ENCODE peak calls at places on chromosome 20, in five cellular contexts. T, C, B, F and K are unnamed samples. For H3K36me3 and H3K4me1, the result is how much of the 10 kb centered on the place peaks cover.

GRCh38 chr20:38920851-38921250 is 5.4 kb upstream of the FAM83D start:
- DNase-seq in T (no peak), C (no peak), B (no peak), F (no peak), K (no peak)

GRCh38 chr20:38771621-38772020 is 23.4 kb downstream of the ACTR5 start:
- DNase-seq in T (no peak), C (no peak), B (no peak), F (no peak), K (no peak)

GRCh38 chr20:13220194-13220856 is 749 bp upstream of the ISM1 start:
- DNase-seq in T (peak), C (no peak), B (peak), F (peak), K (no peak)

GRCh38 chr20:23646106-23646958 is 8.6 kb upstream of the CST3 start:
- DNase-seq in T (no peak), C (peak), B (no peak), F (no peak), K (no peak)

GRCh38 chr20:21202284-21202683 is 76.4 kb downstream of the KIZ start:
- DNase-seq in T (no peak), C (peak), B (no peak), F (no peak), K (no peak)

GRCh38 chr20:44247131-44247571 is at the start of gene GDAP1L1:
- DNase-seq in T (no peak), C (no peak), B (no peak), F (no peak), K (no peak)

GRCh38 chr20:14644698-14645097 is 307.3 kb upstream of the FLRT3 start:
- DNase-seq in T (no peak), C (no peak), B (no peak), F (no peak), K (no peak)

GRCh38 chr20:47551841-47552240 is 50.2 kb downstream of the NCOA3 start:
- DNase-seq in T (no peak), C (no peak), B (no peak), F (no peak), K (no peak)

GRCh38 chr20:44536139-44536538 is 14.3 kb upstream of the SERINC3 start:
- DNase-seq in T (no peak), C (no peak), B (no peak), F (no peak), K (no peak)

GRCh38 chr20:8301655-8302054 is 169.6 kb downstream of the PLCB1 start:
- DNase-seq in T (no peak), C (no peak), B (no peak), F (no peak), K (no peak)

GRCh38 chr20:4455301-4455701 is 266.4 kb upstream of the PRND start:
- DNase-seq in T (no peak), C (peak), B (no peak), F (no peak), K (no peak)

GRCh38 chr20:59611286-59611685 is 6.9 kb downstream of the PHACTR3 start:
- DNase-seq in T (no peak), C (no peak), B (peak), F (no peak), K (no peak)

GRCh38 chr20:63969851-63970713 is at the start of gene ZNF512B:
- DNase-seq in T (no peak), C (peak), B (peak), F (peak), K (no peak)

GRCh38 chr20:12555369-12555768 is 453.4 kb upstream of the SPTLC3 start:
- DNase-seq in T (no peak), C (peak), B (no peak), F (no peak), K (no peak)

GRCh38 chr20:53611449-53611894 is 17.8 kb upstream of the ZNF217 start:
- DNase-seq in T (no peak), C (peak), B (no peak), F (no peak), K (no peak)

GRCh38 chr20:17617868-17618672 is 48.2 kb downstream of the DSTN start:
- DNase-seq in T (peak), C (no peak), B (peak), F (peak), K (peak)

GRCh38 chr20:18267815-18268214 is 20.5 kb upstream of the ZNF133 start:
- DNase-seq in T (no peak), C (no peak), B (no peak), F (no peak), K (no peak)

GRCh38 chr20:10074513-10074912 is 39.7 kb downstream of the ANKEF1 start:
- DNase-seq in T (no peak), C (peak), B (peak), F (no peak), K (no peak)

GRCh38 chr20:2331901-2332565 is 36.2 kb downstream of the TGM3 start:
- DNase-seq in T (no peak), C (no peak), B (no peak), F (no peak), K (no peak)

GRCh38 chr20:64188682-64189529 is 24.7 kb downstream of the MYT1 start:
- DNase-seq in T (no peak), C (peak), B (no peak), F (no peak), K (peak)

GRCh38 chr20:48069626-48070025 is 284.3 kb upstream of the SULF2 start:
- DNase-seq in T (no peak), C (no peak), B (no peak), F (no peak), K (no peak)

GRCh38 chr20:38304845-38305447 is 990 bp downstream of the BPI start:
- DNase-seq in T (no peak), C (peak), B (no peak), F (peak), K (peak)

GRCh38 chr20:48739395-48740268 is 88.2 kb downstream of the PREX1 start:
- DNase-seq in T (no peak), C (no peak), B (no peak), F (no peak), K (no peak)

GRCh38 chr20:1370548-1371110 is 22.2 kb downstream of the FKBP1A start:
- DNase-seq in T (no peak), C (peak), B (no peak), F (no peak), K (no peak)

GRCh38 chr20:36604952-36605308 is 649 bp upstream of the RAB5IF start:
- DNase-seq in T (no peak), C (no peak), B (peak), F (peak), K (peak)

GRCh38 chr20:56685879-56686278 is 56.8 kb downstream of the TFAP2C start:
- DNase-seq in T (no peak), C (no peak), B (no peak), F (no peak), K (no peak)

GRCh38 chr20:7333846-7334245 is 566.4 kb downstream of the BMP2 start:
- DNase-seq in T (no peak), C (no peak), B (no peak), F (no peak), K (no peak)

GRCh38 chr20:37207176-37207575 is 27.8 kb upstream of the MROH8 start:
- DNase-seq in T (no peak), C (no peak), B (no peak), F (no peak), K (no peak)

GRCh38 chr20:52124821-52125220 is 66.8 kb downstream of the ZFP64 start:
- DNase-seq in T (no peak), C (no peak), B (no peak), F (no peak), K (no peak)

GRCh38 chr20:21232546-21233280 is 70.4 kb upstream of the XRN2 start:
- DNase-seq in T (no peak), C (no peak), B (no peak), F (no peak), K (no peak)

GRCh38 chr20:64065973-64066341 is 3.0 kb downstream of the TCEA2 start:
- DNase-seq in T (no peak), C (peak), B (no peak), F (no peak), K (no peak)

GRCh38 chr20:32231847-32232246 is 24.2 kb downstream of the POFUT1 start:
- DNase-seq in T (no peak), C (no peak), B (no peak), F (no peak), K (no peak)
- H3K36me3 ChIP-seq in T (under half), C (half or more), B (half or more), F (half or more), K (under half)

DNA sequence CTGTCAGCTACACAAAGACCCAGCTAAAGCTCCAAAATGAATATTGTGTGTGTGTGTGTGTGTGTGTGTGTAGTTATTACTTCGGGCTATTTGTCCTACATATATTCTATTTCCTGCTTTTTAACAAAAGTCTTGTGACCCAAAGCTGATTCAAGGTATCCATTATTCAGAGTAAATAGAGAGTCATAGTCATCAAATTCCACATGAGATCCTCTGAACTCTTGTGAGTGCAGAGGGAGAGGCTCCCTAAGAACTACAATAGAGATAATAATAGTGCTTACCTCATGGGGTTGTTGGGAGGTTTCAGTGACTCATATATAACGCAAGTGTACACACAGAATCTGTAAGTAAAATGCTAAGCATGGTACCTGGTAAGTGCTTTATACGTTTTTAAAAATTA is 95.6 kb upstream of the SHLD1 start:
- DNase-seq in T (no peak), C (peak), B (no peak), F (no peak), K (no peak)
- H3K4me1 ChIP-seq in T (under half), C (half or more), B (under half), F (under half), K (under half)

DNA sequence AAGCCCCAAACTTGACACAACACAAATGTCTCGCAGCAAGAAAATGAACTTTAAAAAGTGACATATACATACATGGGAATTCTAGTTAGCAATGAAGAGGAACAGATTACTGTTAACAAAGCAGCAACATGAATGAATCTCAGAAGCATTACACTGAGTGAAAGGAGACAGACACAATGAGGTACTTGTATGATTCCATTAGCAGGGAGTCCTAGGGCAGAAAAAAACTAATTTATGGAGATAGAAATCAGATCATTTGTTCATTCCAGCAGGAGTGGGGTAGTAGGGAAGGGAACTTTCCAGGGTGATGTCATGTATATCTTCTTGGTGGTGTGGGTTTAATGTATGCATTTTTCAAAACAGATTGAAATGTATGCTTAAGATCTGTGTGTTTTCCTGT is 524.4 kb downstream of the KIF16B start:
- DNase-seq in T (no peak), C (no peak), B (no peak), F (no peak), K (no peak)
- H3K27ac ChIP-seq in T (no peak), C (no peak), B (no peak), F (no peak), K (no peak)

GRCh38 chr20:24968278-24968677 is 19.2 kb downstream of the CST7 start:
- DNase-seq in T (no peak), C (no peak), B (no peak), F (no peak), K (no peak)
- H3K36me3 ChIP-seq in T (under half), C (under half), B (half or more), F (half or more), K (under half)

GRCh38 chr20:62040933-62041332 is 24.7 kb downstream of the TAF4 start:
- DNase-seq in T (no peak), C (no peak), B (peak), F (no peak), K (no peak)

GRCh38 chr20:62043131-62043914 is 22.4 kb downstream of the TAF4 start:
- DNase-seq in T (no peak), C (no peak), B (peak), F (no peak), K (no peak)

GRCh38 chr20:62044671-62045070 is 21.0 kb downstream of the TAF4 start:
- DNase-seq in T (no peak), C (no peak), B (peak), F (no peak), K (no peak)

GRCh38 chr20:62040381-62040922 is 25.2 kb downstream of the TAF4 start:
- DNase-seq in T (no peak), C (no peak), B (peak), F (no peak), K (no peak)

GRCh38 chr20:62042025-62042820 is 23.5 kb downstream of the TAF4 start:
- DNase-seq in T (no peak), C (no peak), B (peak), F (no peak), K (no peak)
- H3K4me1 ChIP-seq in T (under half), C (under half), B (under half), F (under half), K (under half)